ENCODE peak calls at places on chromosome 11, in four cellular contexts. B is RCC 7860, D is AG09309, G is amniotic epithelial cell. Z is an unnamed sample.

GRCh38 chr11:5204787-5205186 is 4.3 kb upstream of the OR51V1 start:
- DNase-seq in B (peak), D (peak), G (peak), Z (peak)

GRCh38 chr11:86955111-86955673 is at the start of gene FZD4:
- DNase-seq in D (peak), G (peak), B (peak), Z (peak)

GRCh38 chr11:346529-346928 is 22.8 kb upstream of the B4GALNT4 start:
- DNase-seq in B (no peak), D (no peak), G (no peak), Z (no peak)

GRCh38 chr11:1196516-1197391 is 26.1 kb upstream of the MUC5B start:
- DNase-seq in D (no peak), B (no peak), G (no peak), Z (no peak)

GRCh38 chr11:2529173-2529572 is 84.4 kb downstream of the KCNQ1 start:
- DNase-seq in D (no peak), G (no peak), B (no peak), Z (no peak)

GRCh38 chr11:120912504-120912903 is 111.4 kb upstream of the TBCEL start:
- DNase-seq in G (peak), B (peak), D (peak), Z (peak)

GRCh38 chr11:46611526-46612304 is 5.3 kb downstream of the HARBI1 start:
- DNase-seq in G (peak), B (no peak), D (no peak), Z (no peak)

GRCh38 chr11:82747471-82747870 is 13.8 kb upstream of the FAM181B start:
- DNase-seq in G (no peak), D (no peak), B (no peak), Z (no peak)

GRCh38 chr11:44916797-44917196 is 33.9 kb downstream of the TP53I11 start:
- DNase-seq in D (no peak), B (peak), G (no peak), Z (no peak)

GRCh38 chr11:118263694-118264567 is at the start of gene MPZL2:
- DNase-seq in D (no peak), G (no peak), B (no peak), Z (peak)

GRCh38 chr11:84720706-84721402 is 906.3 kb downstream of the DLG2 start:
- DNase-seq in D (no peak), B (no peak), G (no peak), Z (no peak)

GRCh38 chr11:120608760-120609211 is 97.2 kb downstream of the GRIK4 start:
- DNase-seq in D (peak), B (no peak), G (no peak), Z (no peak)

GRCh38 chr11:84714316-84714780 is 912.8 kb downstream of the DLG2 start:
- DNase-seq in D (no peak), B (peak), G (peak), Z (peak)

GRCh38 chr11:96486890-96487633 is 97.2 kb downstream of the JRKL start:
- DNase-seq in B (peak), G (peak), D (no peak), Z (peak)

GRCh38 chr11:62689421-62690183 is at the start of gene LRRN4CL:
- DNase-seq in G (peak), D (peak), B (no peak), Z (peak)

GRCh38 chr11:61510980-61511373 is 2.4 kb downstream of the LRRC10B start:
- DNase-seq in G (no peak), B (no peak), D (no peak), Z (no peak)

GRCh38 chr11:36398261-36398953 is 102.3 kb downstream of the PRR5L start:
- DNase-seq in D (no peak), G (no peak), B (no peak), Z (no peak)

GRCh38 chr11:10514210-10514609 is 26.8 kb downstream of the RNF141 start:
- DNase-seq in D (no peak), B (peak), G (peak), Z (no peak)

GRCh38 chr11:130070109-130070828 is 575 bp downstream of the APLP2 start:
- DNase-seq in D (no peak), G (no peak), B (no peak), Z (peak)

GRCh38 chr11:35852056-35852455 is 91.8 kb upstream of the LDLRAD3 start:
- DNase-seq in B (no peak), G (peak), D (no peak), Z (no peak)

GRCh38 chr11:59511675-59512074 is 336 bp downstream of the OR4D9 start:
- DNase-seq in B (no peak), D (no peak), G (no peak), Z (no peak)

GRCh38 chr11:76787911-76788596 is 4.9 kb downstream of the TSKU start:
- DNase-seq in G (peak), D (no peak), B (no peak), Z (peak)

GRCh38 chr11:72720047-72720446 is 32.2 kb downstream of the ARAP1 start:
- DNase-seq in D (no peak), B (no peak), G (no peak), Z (no peak)

GRCh38 chr11:69442807-69443137 is 38.7 kb upstream of the LINC01488 start:
- DNase-seq in B (no peak), G (peak), D (peak), Z (peak)

GRCh38 chr11:62501432-62501891 is 45.1 kb downstream of the AHNAK start:
- DNase-seq in B (no peak), G (no peak), D (no peak), Z (no peak)